ENCODE peak calls at places on chromosomes 3 and 15, in seven cellular contexts. G is left ventricle myocardium superior; B is LoVo; T is SW480; H is activated CD4-positive, alpha-beta T cell treated with anti-CD3 and anti-CD28 coated beads, Interleukin-2, amount 10 ng/mL, durations not matched to agents 7 days and 5 days; L is dorsolateral prefrontal cortex; P is CD4-positive, alpha-beta memory T cell. I is an unnamed sample.

GRCh38 chr3:13174011-13174802 is 101.0 kb upstream of the IQSEC1 start:
- DNase-seq in H (no peak), B (no peak), L (no peak), G (no peak), T (no peak), P (no peak), I (no peak)

GRCh38 chr15:50463423-50464358 is 39.5 kb downstream of the USP8 start:
- DNase-seq in B (no peak), P (no peak), L (no peak), G (no peak), H (no peak), T (no peak), I (no peak)

GRCh38 chr15:62994975-62995730 is 47.4 kb upstream of the TPM1 start:
- DNase-seq in P (no peak), L (no peak), H (no peak), G (no peak), B (no peak), T (no peak), I (no peak)

GRCh38 chr15:85289677-85290365 is 90.6 kb upstream of the AKAP13 start:
- DNase-seq in B (peak), P (peak), G (peak), T (peak), L (no peak), H (peak), I (peak)

GRCh38 chr3:138254199-138254598 is 67.1 kb downstream of the ARMC8 start:
- DNase-seq in P (no peak), T (no peak), B (no peak), L (no peak), H (no peak), G (no peak), I (peak)

GRCh38 chr3:190990898-190991297 is 128.4 kb upstream of the GMNC start:
- DNase-seq in T (no peak), H (no peak), B (no peak), G (no peak), P (no peak), L (no peak), I (no peak)

GRCh38 chr3:12229144-12229871 is 59.6 kb upstream of the PPARG start:
- DNase-seq in H (no peak), P (no peak), L (no peak), B (no peak), T (no peak), G (no peak), I (no peak)

GRCh38 chr3:145906755-145907154 is 254.2 kb downstream of the PLOD2 start:
- DNase-seq in H (no peak), P (no peak), B (no peak), L (no peak), G (no peak), T (no peak), I (no peak)

GRCh38 chr3:153245661-153246060 is 83.6 kb downstream of the RAP2B start:
- DNase-seq in B (no peak), H (no peak), P (no peak), G (no peak), L (no peak), T (no peak), I (no peak)

GRCh38 chr3:120100711-120101110 is 6.5 kb upstream of the GSK3B start:
- DNase-seq in G (no peak), B (no peak), L (no peak), T (no peak), P (no peak), H (no peak), I (no peak)

GRCh38 chr15:101138913-101139880 is 112.7 kb downstream of the CHSY1 start:
- DNase-seq in L (no peak), P (no peak), B (no peak), H (no peak), G (no peak), T (no peak), I (no peak)

GRCh38 chr3:55244247-55244646 is 242.9 kb downstream of the WNT5A start:
- DNase-seq in G (no peak), B (no peak), T (no peak), L (no peak), H (no peak), P (no peak), I (no peak)

GRCh38 chr3:133487204-133487603 is 86.3 kb upstream of the CDV3 start:
- DNase-seq in H (no peak), G (no peak), B (no peak), P (no peak), T (no peak), L (no peak), I (no peak)

GRCh38 chr15:98671060-98672008 is 23.0 kb downstream of the IGF1R start:
- DNase-seq in H (no peak), G (no peak), T (no peak), P (no peak), B (no peak), L (no peak), I (no peak)

GRCh38 chr3:177615015-177615414 is 417.7 kb upstream of the TBL1XR1 start:
- DNase-seq in T (peak), H (no peak), P (no peak), G (peak), B (peak), L (no peak), I (peak)

I was measured in RWPE1.